ENCODE peak calls at places on chromosomes 13 and 19, in five cellular contexts. One of them, this sample, is unnamed.

GRCh38 chr13:99277629-99278028 is 19.4 kb upstream of the GPR18 start:
- DNase-seq in NCI-H774: no peak
- DNase-seq in AG08396: no peak
- DNase-seq in psoas muscle: no peak
- DNase-seq in GM12865: no peak
- DNase-seq in this sample: no peak

GRCh38 chr19:23527797-23528196 is 132.5 kb upstream of the ZNF91 start:
- DNase-seq in AG08396: no peak
- DNase-seq in NCI-H774: no peak
- DNase-seq in psoas muscle: no peak
- DNase-seq in GM12865: peak
- DNase-seq in this sample: peak

GRCh38 chr19:12244370-12244769 is 50.3 kb downstream of the ZNF44 start:
- DNase-seq in NCI-H774: no peak
- DNase-seq in psoas muscle: no peak
- DNase-seq in GM12865: no peak
- DNase-seq in AG08396: no peak
- DNase-seq in this sample: no peak

GRCh38 chr13:79995334-79995733 is 345.6 kb downstream of the SPRY2 start:
- DNase-seq in psoas muscle: no peak
- DNase-seq in NCI-H774: no peak
- DNase-seq in GM12865: no peak
- DNase-seq in AG08396: no peak
- DNase-seq in this sample: no peak

GRCh38 chr13:110405597-110406450 is 98.7 kb downstream of the COL4A2 start:
- DNase-seq in psoas muscle: no peak
- DNase-seq in AG08396: no peak
- DNase-seq in NCI-H774: no peak
- DNase-seq in GM12865: no peak
- DNase-seq in this sample: no peak

GRCh38 chr19:55463583-55464031 is 944 bp downstream of the C19orf85 start:
- DNase-seq in NCI-H774: no peak
- DNase-seq in AG08396: no peak
- DNase-seq in GM12865: no peak
- DNase-seq in psoas muscle: no peak
- DNase-seq in this sample: no peak

GRCh38 chr19:17952041-17952976 is 14.6 kb upstream of the KCNN1 start:
- DNase-seq in psoas muscle: no peak
- DNase-seq in NCI-H774: no peak
- DNase-seq in GM12865: no peak
- DNase-seq in AG08396: no peak
- DNase-seq in this sample: no peak

GRCh38 chr13:68358218-68358817 is 1128.2 kb upstream of the PCDH9 start:
- DNase-seq in NCI-H774: no peak
- DNase-seq in GM12865: no peak
- DNase-seq in AG08396: no peak
- DNase-seq in psoas muscle: no peak
- DNase-seq in this sample: no peak

GRCh38 chr19:33386361-33386858 is 12.9 kb downstream of the CEBPG start:
- DNase-seq in GM12865: no peak
- DNase-seq in psoas muscle: no peak
- DNase-seq in NCI-H774: no peak
- DNase-seq in AG08396: no peak
- DNase-seq in this sample: no peak

GRCh38 chr19:18999016-18999758 is 34.1 kb downstream of the SUGP2 start:
- DNase-seq in psoas muscle: no peak
- DNase-seq in NCI-H774: no peak
- DNase-seq in GM12865: no peak
- DNase-seq in AG08396: no peak
- DNase-seq in this sample: no peak

GRCh38 chr13:111068009-111068350 is 47.1 kb upstream of the ARHGEF7 start:
- DNase-seq in GM12865: no peak
- DNase-seq in NCI-H774: no peak
- DNase-seq in psoas muscle: no peak
- DNase-seq in AG08396: no peak
- DNase-seq in this sample: no peak

GRCh38 chr13:111390522-111391270 is 70.3 kb downstream of the TEX29 start:
- DNase-seq in GM12865: no peak
- DNase-seq in psoas muscle: no peak
- DNase-seq in AG08396: no peak
- DNase-seq in NCI-H774: no peak
- DNase-seq in this sample: no peak

GRCh38 chr13:114167885-114168284 is 11.2 kb upstream of the CFAP97D2 start:
- DNase-seq in AG08396: no peak
- DNase-seq in NCI-H774: no peak
- DNase-seq in GM12865: no peak
- DNase-seq in psoas muscle: no peak
- DNase-seq in this sample: no peak

GRCh38 chr13:25688524-25688923 is 316.8 kb downstream of the ATP8A2 start:
- DNase-seq in AG08396: no peak
- DNase-seq in GM12865: no peak
- DNase-seq in NCI-H774: no peak
- DNase-seq in psoas muscle: no peak
- DNase-seq in this sample: no peak

GRCh38 chr19:48964205-48965032 is 690 bp upstream of the FTL start:
- DNase-seq in GM12865: no peak
- DNase-seq in NCI-H774: no peak
- DNase-seq in AG08396: no peak
- DNase-seq in psoas muscle: no peak
- DNase-seq in this sample: no peak

GRCh38 chr13:109655206-109655600 is 131.2 kb downstream of the IRS2 start:
- DNase-seq in NCI-H774: no peak
- DNase-seq in psoas muscle: no peak
- DNase-seq in GM12865: no peak
- DNase-seq in AG08396: no peak
- DNase-seq in this sample: no peak

GRCh38 chr19:58569943-58570670 is 3.0 kb downstream of the MZF1 start:
- DNase-seq in NCI-H774: no peak
- DNase-seq in AG08396: no peak
- DNase-seq in psoas muscle: peak
- DNase-seq in GM12865: no peak
- DNase-seq in this sample: no peak

GRCh38 chr13:110209950-110210603 is 96.9 kb downstream of the COL4A1 start:
- DNase-seq in AG08396: no peak
- DNase-seq in psoas muscle: no peak
- DNase-seq in GM12865: no peak
- DNase-seq in NCI-H774: no peak
- DNase-seq in this sample: no peak

GRCh38 chr13:100214886-100215285 is 126.0 kb downstream of the PCCA start:
- DNase-seq in NCI-H774: no peak
- DNase-seq in psoas muscle: no peak
- DNase-seq in GM12865: no peak
- DNase-seq in AG08396: peak
- DNase-seq in this sample: no peak

GRCh38 chr13:45445053-45445452 is 19.7 kb upstream of the COG3 start:
- DNase-seq in GM12865: no peak
- DNase-seq in NCI-H774: no peak
- DNase-seq in psoas muscle: no peak
- DNase-seq in AG08396: no peak
- DNase-seq in this sample: no peak

GRCh38 chr13:113950451-113951245 is 23.2 kb downstream of the C13orf46 start:
- DNase-seq in AG08396: no peak
- DNase-seq in NCI-H774: no peak
- DNase-seq in psoas muscle: peak
- DNase-seq in GM12865: no peak
- DNase-seq in this sample: no peak

GRCh38 chr19:42206871-42207755 is 10.4 kb downstream of the DEDD2 start:
- DNase-seq in psoas muscle: no peak
- DNase-seq in AG08396: peak
- DNase-seq in GM12865: no peak
- DNase-seq in NCI-H774: no peak
- DNase-seq in this sample: no peak

GRCh38 chr19:18167011-18167410 is 6.6 kb upstream of the IFI30 start:
- DNase-seq in psoas muscle: no peak
- DNase-seq in GM12865: no peak
- DNase-seq in NCI-H774: no peak
- DNase-seq in AG08396: no peak
- DNase-seq in this sample: no peak

GRCh38 chr19:48346161-48346560 is 17.6 kb downstream of the TMEM143 start:
- DNase-seq in NCI-H774: no peak
- DNase-seq in AG08396: no peak
- DNase-seq in GM12865: no peak
- DNase-seq in psoas muscle: no peak
- DNase-seq in this sample: no peak

GRCh38 chr19:34244611-34245299 is 9.6 kb upstream of the GARRE1 start:
- DNase-seq in psoas muscle: no peak
- DNase-seq in NCI-H774: no peak
- DNase-seq in AG08396: peak
- DNase-seq in GM12865: no peak
- DNase-seq in this sample: no peak

GRCh38 chr13:64643066-64643465 is 2587.1 kb downstream of the PCDH9 start:
- DNase-seq in GM12865: no peak
- DNase-seq in AG08396: no peak
- DNase-seq in NCI-H774: no peak
- DNase-seq in psoas muscle: no peak
- DNase-seq in this sample: no peak

GRCh38 chr19:14554382-14554812 is 17.5 kb downstream of the NDUFB7 start:
- DNase-seq in GM12865: no peak
- DNase-seq in AG08396: no peak
- DNase-seq in psoas muscle: no peak
- DNase-seq in NCI-H774: no peak
- DNase-seq in this sample: no peak

This sample was measured in MM.1S.